ENCODE peak calls at places on chromosomes 5 and 9, in four cellular contexts. Y is IMR-90, M is GM12878, X is K562. N is an unnamed sample.

GRCh38 chr5:59152701-59153245 is 569.9 kb downstream of the RAB3C start:
- DNase-seq in Y (no peak), M (no peak), X (no peak), N (no peak)

GRCh38 chr5:72013741-72014703 is 93.3 kb upstream of the MAP1B start:
- DNase-seq in Y (peak), M (no peak), X (no peak), N (no peak)

GRCh38 chr5:159878988-159879471 is 37.3 kb upstream of the ADRA1B start:
- DNase-seq in Y (peak), M (no peak), X (peak), N (no peak)

GRCh38 chr5:998276-998974 is 10.2 kb upstream of the NKD2 start:
- DNase-seq in Y (no peak), M (no peak), X (no peak), N (no peak)

GRCh38 chr9:120698766-120699165 is 15.5 kb downstream of the MEGF9 start:
- DNase-seq in Y (no peak), M (no peak), X (no peak), N (peak)

GRCh38 chr9:81621785-81622243 is 67.5 kb downstream of the TLE1 start:
- DNase-seq in Y (no peak), M (no peak), X (no peak), N (no peak)

GRCh38 chr5:14806452-14806851 is 65.1 kb downstream of the ANKH start:
- DNase-seq in Y (peak), M (no peak), X (no peak), N (no peak)

GRCh38 chr5:111563041-111563822 is 50.9 kb upstream of the STARD4 start:
- DNase-seq in Y (peak), M (no peak), X (no peak), N (peak)

GRCh38 chr9:18060304-18060934 is 413.5 kb upstream of the ADAMTSL1 start:
- DNase-seq in Y (no peak), M (no peak), X (no peak), N (no peak)

GRCh38 chr9:123960965-123961364 is 31.0 kb upstream of the DENND1A start:
- DNase-seq in Y (no peak), M (no peak), X (no peak), N (no peak)

GRCh38 chr9:25830381-25830780 is 152.1 kb upstream of the TUSC1 start:
- DNase-seq in Y (no peak), M (no peak), X (no peak), N (no peak)

DNA sequence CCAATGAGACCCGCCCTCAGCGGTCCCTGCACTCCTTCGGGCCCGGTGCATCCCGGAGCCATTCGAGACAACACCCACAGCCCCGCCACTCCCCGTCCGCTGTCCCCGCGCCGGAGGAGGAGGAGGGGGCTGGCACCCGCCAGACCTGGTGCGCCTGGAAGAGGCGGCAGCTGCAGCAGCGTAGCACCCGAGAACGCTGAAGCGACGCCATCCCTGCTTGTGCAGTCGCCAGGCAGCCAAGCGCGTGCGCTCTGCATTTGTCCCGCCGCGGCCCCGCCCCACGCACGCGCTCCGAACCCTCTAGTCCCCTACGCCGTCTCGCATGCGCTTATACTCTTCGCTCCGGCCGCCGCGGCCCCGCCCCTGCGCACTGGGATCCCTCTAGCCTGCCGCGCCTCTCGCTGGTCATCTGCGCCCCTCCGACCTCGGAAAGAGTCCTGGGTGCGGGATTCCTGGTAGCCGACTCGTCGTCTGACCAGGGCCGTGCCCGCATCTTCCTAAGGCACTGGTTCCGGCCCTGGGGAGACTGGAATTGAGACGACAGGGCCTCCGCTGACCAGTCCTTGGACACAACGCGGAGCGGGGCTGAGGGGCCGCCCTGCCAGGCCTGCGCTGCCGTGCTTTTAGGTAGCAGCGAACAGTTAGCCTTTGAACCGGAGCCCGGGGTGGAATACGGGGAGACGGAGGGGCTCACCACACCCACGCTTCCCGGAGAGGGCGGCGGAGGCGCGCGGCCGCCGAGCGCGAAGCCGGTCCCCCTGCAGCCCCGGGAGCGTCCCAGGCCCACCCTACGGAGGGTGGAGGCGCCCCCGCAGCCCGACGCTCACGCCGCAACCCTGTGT is at the start of gene MRNIP:
- DNase-seq in Y (peak), M (peak), X (peak), N (peak)
- TF ChIP-seq POLR2A in Y (peak), M (peak), X (peak), N (peak)

GRCh38 chr9:132241483-132241839 is 79.6 kb downstream of the NTNG2 start:
- DNase-seq in Y (no peak), M (no peak), X (no peak), N (no peak)

GRCh38 chr9:132242621-132243155 is 80.8 kb downstream of the NTNG2 start:
- DNase-seq in Y (no peak), M (no peak), X (no peak), N (peak)

GRCh38 chr9:132241840-132242620 is 80.2 kb downstream of the NTNG2 start:
- DNase-seq in Y (no peak), M (no peak), X (peak), N (no peak)

GRCh38 chr9:132244582-132245455 is 83.0 kb downstream of the NTNG2 start:
- DNase-seq in Y (no peak), M (no peak), X (no peak), N (no peak)

GRCh38 chr9:132243156-132244074 is 81.6 kb downstream of the NTNG2 start:
- DNase-seq in Y (peak), M (no peak), X (no peak), N (no peak)
- TF ChIP-seq CTCF in Y (no peak), M (no peak), X (no peak), N (no peak)

GRCh38 chr9:94100152-94100879 is 16.1 kb downstream of the PTPDC1 start:
- DNase-seq in Y (no peak), M (no peak), X (no peak), N (no peak)

GRCh38 chr9:94097788-94098413 is 13.6 kb downstream of the PTPDC1 start:
- DNase-seq in Y (peak), M (no peak), X (no peak), N (no peak)

GRCh38 chr9:94101169-94101853 is 17.0 kb downstream of the PTPDC1 start:
- DNase-seq in Y (no peak), M (no peak), X (no peak), N (no peak)

GRCh38 chr9:94096819-94097577 is 12.7 kb downstream of the PTPDC1 start:
- DNase-seq in Y (peak), M (no peak), X (no peak), N (no peak)
- TF ChIP-seq FOS in Y (no peak), M (no peak), X (no peak), N (no peak)

GRCh38 chr5:137573376-137573775 is 74.2 kb upstream of the SPOCK1 start:
- DNase-seq in Y (no peak), M (no peak), X (no peak), N (no peak)

GRCh38 chr5:137572042-137572695 is 73.0 kb upstream of the SPOCK1 start:
- DNase-seq in Y (no peak), M (no peak), X (no peak), N (no peak)

GRCh38 chr5:137580030-137580429 is 80.9 kb upstream of the SPOCK1 start:
- DNase-seq in Y (no peak), M (no peak), X (no peak), N (peak)

GRCh38 chr5:137575847-137576246 is 76.7 kb upstream of the SPOCK1 start:
- DNase-seq in Y (no peak), M (no peak), X (no peak), N (peak)

GRCh38 chr5:137575211-137575610 is 76.1 kb upstream of the SPOCK1 start:
- DNase-seq in Y (no peak), M (no peak), X (no peak), N (no peak)
- TF ChIP-seq POLR2A in Y (no peak), M (no peak), X (no peak), N (no peak)

GRCh38 chr5:177370488-177371119 is 12.9 kb downstream of the RGS14 start:
- DNase-seq in Y (peak), M (no peak), X (peak), N (peak)
- TF ChIP-seq CTCF in Y (peak), M (peak), X (peak), N (peak)

GRCh38 chr9:133738039-133738805 is at the start of gene SARDH:
- DNase-seq in Y (peak), M (no peak), X (peak), N (peak)
- TF ChIP-seq FOS in Y (no peak), M (no peak), X (no peak), N (no peak)

GRCh38 chr9:109012876-109013677 is at the start of gene CTNNAL1:
- DNase-seq in Y (peak), M (no peak), X (peak), N (peak)
- TF ChIP-seq POLR2A in Y (peak), M (peak), X (peak), N (peak)